ENCODE peak calls at places on chromosomes 16 and 17, in five cellular contexts. Z is H9, U is H1, R is trophoblast cell, M is mesenchymal stem cell. S is an unnamed sample.

GRCh38 chr17:35171834-35172233 is 22.4 kb downstream of the SLC35G3 start:
- DNase-seq in Z (no peak), U (no peak), R (no peak), M (no peak), S (no peak)

GRCh38 chr17:9225305-9226101 is 204.2 kb downstream of the NTN1 start:
- DNase-seq in Z (peak), U (no peak), R (no peak), M (no peak), S (peak)

GRCh38 chr17:17758443-17758842 is 77.2 kb downstream of the RAI1 start:
- DNase-seq in Z (no peak), U (no peak), R (no peak), M (no peak), S (no peak)

GRCh38 chr17:57666198-57666870 is 78.8 kb downstream of the CCDC182 start:
- DNase-seq in Z (peak), U (no peak), R (no peak), M (no peak), S (no peak)

GRCh38 chr16:4353675-4354074 is 2.6 kb upstream of the PAM16 start:
- DNase-seq in Z (no peak), U (no peak), R (no peak), M (no peak), S (no peak)

GRCh38 chr16:68370921-68371651 is 60.3 kb downstream of the PRMT7 start:
- DNase-seq in Z (no peak), U (no peak), R (no peak), M (no peak), S (no peak)

GRCh38 chr16:35431829-35432663 is 1972.6 kb downstream of the TP53TG3F start:
- DNase-seq in Z (no peak), U (no peak), R (no peak), M (no peak), S (no peak)

GRCh38 chr17:67095803-67096202 is 51.4 kb downstream of the CACNG1 start:
- DNase-seq in Z (no peak), U (no peak), R (no peak), M (peak), S (no peak)

GRCh38 chr17:50269477-50270429 is 4.5 kb upstream of the TMEM92 start:
- DNase-seq in Z (peak), U (no peak), R (peak), M (peak), S (peak)

GRCh38 chr17:79794659-79795511 is 2.0 kb downstream of the CBX8 start:
- DNase-seq in Z (peak), U (no peak), R (no peak), M (no peak), S (no peak)

GRCh38 chr16:9136596-9136995 is 45.2 kb downstream of the HAPSTR1 start:
- DNase-seq in Z (no peak), U (no peak), R (no peak), M (no peak), S (no peak)

GRCh38 chr17:3951420-3951819 is 12.8 kb downstream of the ATP2A3 start:
- DNase-seq in Z (no peak), U (no peak), R (no peak), M (no peak), S (no peak)

GRCh38 chr16:88750854-88751253 is 34.2 kb downstream of the PIEZO1 start:
- DNase-seq in Z (no peak), U (no peak), R (no peak), M (no peak), S (no peak)

GRCh38 chr16:81181013-81181720 is 57.3 kb upstream of the BCO1 start:
- DNase-seq in Z (peak), U (peak), R (peak), M (peak), S (peak)

GRCh38 chr16:22664561-22664997 is 149.4 kb upstream of the HS3ST2 start:
- DNase-seq in Z (peak), U (no peak), R (no peak), M (no peak), S (no peak)

GRCh38 chr17:8894189-8894611 is 26.7 kb upstream of the PIK3R6 start:
- DNase-seq in Z (peak), U (no peak), R (no peak), M (no peak), S (no peak)

GRCh38 chr16:27127293-27127692 is 60.6 kb downstream of the C16orf82 start:
- DNase-seq in Z (no peak), U (no peak), R (no peak), M (peak), S (no peak)

GRCh38 chr16:4288148-4288921 is 15.5 kb upstream of the TFAP4 start:
- DNase-seq in Z (peak), U (no peak), R (peak), M (peak), S (peak)

GRCh38 chr17:48131216-48131824 is 23.8 kb downstream of the SNX11 start:
- DNase-seq in Z (peak), U (peak), R (peak), M (peak), S (peak)

GRCh38 chr17:81968396-81968745 is 7.4 kb upstream of the NOTUM start:
- DNase-seq in Z (no peak), U (no peak), R (no peak), M (no peak), S (no peak)
- H3K18ac ChIP-seq in Z (no peak), U (no peak), R (no peak), M (no peak), S (no peak)

DNA sequence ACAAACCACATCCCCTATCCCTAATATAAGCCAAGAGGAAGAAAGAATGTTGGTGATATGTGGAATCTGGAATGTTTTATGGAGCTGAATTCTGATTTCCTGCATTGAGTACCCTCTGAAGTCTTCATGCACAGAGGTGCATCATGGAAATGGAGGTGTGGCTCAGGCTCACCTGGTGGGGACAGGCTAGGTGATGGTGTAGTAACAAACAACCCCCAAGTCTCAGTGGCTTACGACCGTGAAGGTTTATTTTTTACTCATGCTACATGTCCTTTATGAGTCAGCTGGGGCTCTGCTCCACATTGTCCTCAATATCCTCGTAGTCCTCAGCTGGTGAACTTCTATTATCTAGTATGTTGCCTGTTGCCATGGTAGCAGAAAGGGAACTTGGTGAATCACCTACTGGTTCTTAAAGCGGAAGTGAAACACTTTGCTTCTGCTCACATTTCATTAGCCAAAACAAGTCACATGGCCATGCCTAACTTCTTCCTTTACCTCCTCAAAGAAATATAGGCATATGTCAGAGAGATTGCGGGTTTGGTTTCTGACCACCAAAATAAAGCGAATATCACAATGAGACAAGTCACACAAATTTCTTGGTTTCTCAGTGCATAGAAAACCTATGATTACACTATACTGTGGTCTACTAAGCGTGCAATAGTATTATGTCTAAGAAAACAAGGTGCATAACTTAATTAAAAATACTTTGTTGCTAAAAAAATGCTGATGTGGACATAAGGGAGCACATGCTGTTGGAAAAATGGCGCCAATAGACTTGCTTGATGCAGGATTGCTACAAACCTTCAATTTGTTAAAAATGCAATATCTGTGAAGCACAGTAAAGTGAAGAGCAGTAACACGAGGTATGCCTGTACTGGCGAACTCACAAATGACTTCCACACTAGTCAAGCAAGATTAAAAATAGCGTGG is at the start of gene PMFBP1:
- DNase-seq in Z (no peak), U (no peak), R (peak), M (peak), S (no peak)
- H2BK12ac ChIP-seq in Z (no peak), U (no peak), R (no peak), M (no peak), S (no peak)

GRCh38 chr17:40433551-40434384 is 9.5 kb upstream of the IGFBP4 start:
- DNase-seq in Z (peak), U (no peak), R (no peak), M (no peak), S (no peak)
- H3K18ac ChIP-seq in Z (no peak), U (peak), R (no peak), M (no peak), S (peak)

GRCh38 chr17:39814497-39814896 is 49.6 kb downstream of the IKZF3 start:
- DNase-seq in Z (no peak), U (no peak), R (no peak), M (no peak), S (no peak)
- H2BK12ac ChIP-seq in Z (no peak), U (no peak), R (no peak), M (no peak), S (no peak)

DNA sequence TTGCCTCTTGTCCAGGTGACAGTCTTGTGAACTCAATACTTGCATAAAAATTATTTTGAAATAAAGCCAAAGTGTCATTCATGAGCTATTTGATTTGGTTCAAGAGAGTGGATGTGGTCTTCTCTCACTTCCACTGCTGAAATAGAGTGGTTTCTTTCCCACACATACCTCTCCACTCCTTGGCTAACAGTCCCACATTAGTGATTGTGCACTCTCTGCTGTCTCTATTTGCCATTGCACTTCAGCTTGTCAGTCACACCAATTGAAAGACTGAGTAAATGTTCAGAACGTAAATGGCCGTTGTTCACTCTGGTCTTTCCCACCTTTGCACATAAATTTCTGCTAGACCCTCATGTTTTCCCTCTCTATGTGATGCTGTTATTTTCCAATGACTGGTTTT is 197.4 kb downstream of the FTO start:
- DNase-seq in Z (no peak), U (no peak), R (no peak), M (no peak), S (no peak)
- H3K18ac ChIP-seq in Z (no peak), U (no peak), R (no peak), M (no peak), S (no peak)

GRCh38 chr17:28749516-28750177 is 5.8 kb downstream of the TRAF4 start:
- DNase-seq in Z (peak), U (no peak), R (no peak), M (no peak), S (no peak)

GRCh38 chr17:28748852-28749515 is 5.2 kb downstream of the TRAF4 start:
- DNase-seq in Z (peak), U (no peak), R (no peak), M (peak), S (no peak)

GRCh38 chr17:28750178-28751047 is 6.6 kb downstream of the TRAF4 start:
- DNase-seq in Z (peak), U (no peak), R (peak), M (peak), S (peak)

GRCh38 chr17:28755486-28755885 is 11.7 kb downstream of the TRAF4 start:
- DNase-seq in Z (no peak), U (no peak), R (no peak), M (peak), S (no peak)

DNA sequence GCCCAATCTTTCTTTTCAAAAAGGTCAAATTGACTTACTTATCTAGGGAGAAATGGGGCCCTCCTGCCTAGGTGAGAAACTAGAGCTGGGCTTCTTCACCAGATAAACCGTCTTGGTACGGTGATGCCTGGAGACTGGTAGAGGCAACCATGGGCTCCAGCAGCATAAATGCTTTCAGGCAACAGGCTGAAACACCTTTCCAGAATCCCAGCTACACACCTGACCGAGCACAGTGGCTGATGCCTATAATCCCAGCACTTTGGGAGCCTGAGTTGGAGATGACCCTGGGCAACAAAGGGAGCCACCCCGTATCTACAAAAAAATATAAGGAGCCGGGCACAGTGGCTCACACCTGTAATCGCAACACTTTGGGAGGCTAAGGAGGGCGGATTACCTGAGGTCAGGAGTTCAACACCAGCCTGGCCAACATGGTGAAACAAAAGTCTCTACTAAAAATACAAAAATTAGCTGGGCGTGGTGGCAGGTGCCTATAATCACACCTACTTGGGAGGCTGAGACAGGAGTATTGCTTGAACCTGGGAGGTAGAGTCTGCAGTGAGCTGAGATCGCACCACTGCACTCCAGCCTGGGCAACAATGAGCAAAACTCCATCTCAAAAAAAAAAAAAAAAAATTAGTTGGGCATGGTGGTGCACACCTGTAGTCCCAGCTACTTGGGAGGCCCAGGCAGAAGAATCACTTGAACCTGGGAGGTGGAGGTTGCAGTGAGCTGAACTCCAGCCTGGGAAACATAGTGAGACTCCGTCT is 8.0 kb downstream of the TRAF4 start:
- DNase-seq in Z (peak), U (no peak), R (no peak), M (no peak), S (no peak)
- H2BK12ac ChIP-seq in Z (no peak), U (no peak), R (no peak), M (no peak), S (no peak)

S was measured in neuronal stem cell.